ENCODE peak calls at places on chromosomes 1 and 21, in four cellular contexts. O is body of pancreas, A is right atrium auricular region, V is IMR-90. J is an unnamed sample. For H3K4me1, the result is how much of the 10 kb centered on the place peaks cover.

GRCh38 chr1:181133441-181133951 is 45.0 kb downstream of the IER5 start:
- DNase-seq in O (no peak), A (no peak), V (no peak), J (no peak)

GRCh38 chr21:41220208-41220733 is 52.3 kb downstream of the BACE2 start:
- DNase-seq in A (no peak), O (peak), V (no peak), J (no peak)

GRCh38 chr21:27171704-27172103 is 204.8 kb upstream of the ADAMTS5 start:
- DNase-seq in A (no peak), V (peak), O (no peak), J (no peak)

GRCh38 chr1:216210081-216210480 is 213.2 kb downstream of the USH2A start:
- DNase-seq in A (no peak), O (no peak), V (peak), J (no peak)

GRCh38 chr1:46431695-46432094 is 37.6 kb downstream of the FAAH start:
- DNase-seq in O (no peak), V (no peak), A (no peak), J (no peak)

GRCh38 chr21:31798842-31799691 is 67.1 kb upstream of the SCAF4 start:
- DNase-seq in V (peak), O (no peak), A (no peak), J (no peak)

GRCh38 chr1:227268943-227269342 is 49.3 kb downstream of the CDC42BPA start:
- DNase-seq in V (no peak), O (no peak), A (no peak), J (no peak)

GRCh38 chr1:9355503-9355902 is 62.8 kb downstream of the SPSB1 start:
- DNase-seq in A (no peak), O (no peak), V (no peak), J (no peak)

GRCh38 chr1:225942574-225942973 is 1.6 kb upstream of the LEFTY2 start:
- DNase-seq in V (no peak), O (no peak), A (no peak), J (no peak)

GRCh38 chr1:76786232-76786631 is 81.0 kb upstream of the ST6GALNAC5 start:
- DNase-seq in V (no peak), A (no peak), O (no peak), J (no peak)

GRCh38 chr21:42081138-42081537 is 10.0 kb downstream of the UMODL1 start:
- DNase-seq in V (no peak), A (no peak), O (no peak), J (no peak)

GRCh38 chr1:178434360-178434759 is 62.4 kb downstream of the CLEC20A start:
- DNase-seq in O (no peak), A (no peak), V (peak), J (no peak)

GRCh38 chr1:107486365-107486764 is 345.5 kb downstream of the NTNG1 start:
- DNase-seq in O (no peak), A (no peak), V (no peak), J (no peak)

GRCh38 chr1:212162635-212163034 is 122.6 kb upstream of the PPP2R5A start:
- DNase-seq in V (peak), A (no peak), O (peak), J (peak)

GRCh38 chr1:16396591-16396990 is 29.5 kb downstream of the SZRD1 start:
- DNase-seq in V (peak), O (peak), A (no peak), J (no peak)

GRCh38 chr1:201169971-201170532 is 15.8 kb upstream of the TMEM9 start:
- DNase-seq in V (no peak), O (no peak), A (no peak), J (no peak)
- H3K4me3 ChIP-seq in V (peak), O (no peak), A (peak), J (no peak)

GRCh38 chr1:151549199-151549598 is 9.1 kb downstream of the TUFT1 start:
- DNase-seq in A (no peak), V (no peak), O (no peak), J (no peak)

GRCh38 chr1:151545542-151545941 is 5.4 kb downstream of the TUFT1 start:
- DNase-seq in O (no peak), V (no peak), A (no peak), J (no peak)

GRCh38 chr1:151547119-151547899 is 7.2 kb downstream of the TUFT1 start:
- DNase-seq in V (peak), A (peak), O (peak), J (no peak)

GRCh38 chr1:151547900-151548230 is 7.8 kb downstream of the TUFT1 start:
- DNase-seq in A (no peak), O (no peak), V (no peak), J (no peak)

DNA sequence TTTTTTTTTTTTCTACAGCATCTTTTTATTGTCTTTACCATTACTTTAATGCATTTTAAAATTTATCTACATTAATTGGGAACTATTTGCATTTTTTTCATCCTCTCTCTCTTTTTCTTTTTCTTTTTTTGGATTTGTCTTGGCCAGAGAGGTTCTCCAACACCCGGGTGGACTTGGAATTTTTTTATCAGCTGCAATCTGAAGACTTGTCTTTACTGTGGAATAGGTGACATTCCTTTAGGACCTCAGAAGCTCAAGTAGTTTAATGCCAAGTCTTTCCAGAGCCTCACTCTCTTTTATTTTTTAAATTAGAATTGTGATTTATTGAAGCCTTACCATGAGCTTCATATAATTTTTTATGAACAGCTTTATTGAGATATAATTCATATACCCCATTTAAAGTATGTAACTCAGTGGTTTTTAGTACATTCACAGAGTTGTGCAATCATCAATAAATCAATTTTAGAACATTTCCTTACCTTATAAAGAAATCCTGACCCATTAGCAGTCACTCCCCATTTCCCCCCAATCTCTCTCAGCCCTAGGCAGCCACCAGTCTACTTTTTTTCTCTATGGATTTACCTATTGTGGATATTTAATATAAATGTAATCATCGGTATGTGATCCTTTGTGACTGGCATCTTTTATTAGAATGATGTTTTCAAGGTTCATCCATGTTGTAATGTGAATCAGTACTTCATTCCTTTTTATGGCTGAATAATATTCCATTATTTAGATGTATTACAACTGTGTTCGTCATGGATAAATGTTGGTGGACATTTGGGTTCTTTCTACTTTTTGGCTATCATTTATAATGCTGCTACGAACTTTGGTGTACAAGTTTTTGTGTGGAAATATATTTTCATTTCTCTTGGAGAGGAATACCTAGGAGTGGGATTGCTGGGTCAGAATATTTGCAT is 6.2 kb downstream of the TUFT1 start:
- DNase-seq in O (no peak), A (no peak), V (no peak), J (no peak)
- H3K4me1 ChIP-seq in O (half or more), A (under half), V (under half), J (under half)

GRCh38 chr1:190479537-190479936 is 1.9 kb upstream of the BRINP3 start:
- DNase-seq in V (no peak), O (no peak), A (no peak), J (no peak)
- H3K4me3 ChIP-seq in V (no peak), O (no peak), A (no peak), J (no peak)

GRCh38 chr1:206715120-206715519 is 30.4 kb downstream of the MAPKAPK2 start:
- DNase-seq in A (no peak), O (no peak), V (no peak), J (no peak)
- H3K4me1 ChIP-seq in A (half or more), O (half or more), V (under half), J (half or more)

DNA sequence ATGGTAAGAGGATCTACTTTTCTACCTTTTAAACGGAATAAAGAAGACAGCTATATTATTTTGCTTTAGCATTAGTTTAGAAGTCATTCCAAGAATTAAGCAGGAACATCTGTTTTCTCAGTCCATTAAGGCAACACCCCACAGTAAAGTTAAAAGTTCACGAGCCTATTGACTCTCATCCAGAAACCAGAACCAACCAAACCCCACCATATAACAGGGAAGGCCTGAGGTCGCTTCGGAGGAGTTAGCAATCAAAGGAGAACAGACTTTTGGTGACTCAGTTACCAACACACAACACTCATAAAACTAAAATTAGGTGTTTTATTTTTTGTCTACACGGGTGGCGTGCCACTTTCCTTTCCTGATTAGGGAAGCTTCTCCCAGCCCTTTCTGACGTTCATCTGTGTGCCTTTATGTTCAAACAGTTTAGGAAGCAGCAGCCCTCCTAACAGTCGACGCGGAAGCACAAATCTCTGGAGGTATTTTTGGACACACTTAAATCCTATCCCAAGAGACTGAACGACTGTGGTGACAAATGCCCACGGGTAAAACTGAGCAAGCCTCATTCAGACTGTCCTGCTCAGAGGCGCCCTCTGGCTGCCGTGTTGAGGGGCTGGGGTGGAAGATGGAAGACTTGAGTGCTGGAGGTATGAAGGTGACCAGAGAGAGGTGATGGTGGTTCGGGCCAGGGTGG is 8.6 kb upstream of the PLA2G2C start:
- DNase-seq in O (peak), A (peak), V (peak), J (peak)
- H3K4me3 ChIP-seq in O (no peak), A (no peak), V (no peak), J (no peak)